ENCODE peak calls at places on chromosome 11, in four cellular contexts. A is T-helper 2 cell, O is H7, U is cardiac muscle cell. N is an unnamed sample.

GRCh38 chr11:66081505-66081904 is 11.4 kb downstream of the PACS1 start:
- DNase-seq in U (peak; percentile 33), O (no peak), A (peak; percentile 26), N (peak; percentile 49)

GRCh38 chr11:93329936-93330445 is 551 bp upstream of the DEUP1 start:
- DNase-seq in O (peak; percentile 64), A (no peak), U (peak; percentile 1), N (no peak)

GRCh38 chr11:7413961-7414728 is 71.2 kb upstream of the OLFML1 start:
- DNase-seq in O (peak; percentile 17), A (no peak), U (no peak), N (peak; percentile 42)

GRCh38 chr11:3155216-3155615 is 9.9 kb downstream of the OSBPL5 start:
- DNase-seq in A (no peak), O (peak; percentile 40), U (no peak), N (no peak)

GRCh38 chr11:86818466-86819282 is 18.3 kb downstream of the PRSS23 start:
- DNase-seq in U (peak; percentile 85), A (no peak), O (peak; percentile 49), N (no peak)

GRCh38 chr11:65419773-65420481 is 2.7 kb upstream of the NEAT1 start:
- DNase-seq in U (peak; percentile 98), O (peak; percentile 78), A (no peak), N (peak; percentile 77)

GRCh38 chr11:110529043-110529442 is 99.3 kb downstream of the FDX1 start:
- DNase-seq in U (peak; percentile 28), O (no peak), A (no peak), N (peak; percentile 4)

GRCh38 chr11:10350341-10350740 is 45.5 kb downstream of the ADM start:
- DNase-seq in U (peak; percentile 70), A (no peak), O (peak; percentile 6), N (peak; percentile 68)

GRCh38 chr11:120446802-120447201 is 64.7 kb upstream of the GRIK4 start:
- DNase-seq in O (no peak), A (no peak), U (no peak), N (no peak)